ENCODE peak calls at places on chromosomes 13 and 19, in six cellular contexts. G is Peyer's patch, M is frontal cortex, B is islet precursor cell, H is stomach, N is substantia nigra. I is an unnamed sample.

GRCh38 chr19:13966684-13967128 is 14.4 kb downstream of the DCAF15 start:
- DNase-seq in N (no peak), M (no peak), H (no peak), B (no peak), G (no peak), I (no peak)

GRCh38 chr19:3186377-3186688 is 603 bp downstream of the NCLN start:
- DNase-seq in N (no peak), G (no peak), H (no peak), M (no peak), B (no peak), I (no peak)

GRCh38 chr13:105030851-105031250 is 1504.6 kb downstream of the EFNB2 start:
- DNase-seq in H (no peak), N (no peak), B (no peak), G (no peak), M (no peak), I (no peak)

GRCh38 chr13:113835461-113836274 is 28.2 kb downstream of the GAS6 start:
- DNase-seq in B (no peak), G (no peak), N (no peak), M (no peak), H (no peak), I (no peak)

GRCh38 chr19:33442706-33443105 is 69.2 kb downstream of the CEBPG start:
- DNase-seq in G (peak; percentile 29), N (no peak), B (no peak), M (no peak), H (no peak), I (no peak)

GRCh38 chr19:42154471-42155323 is 22.5 kb upstream of the POU2F2 start:
- DNase-seq in M (no peak), G (peak; percentile 57), N (no peak), B (no peak), H (no peak), I (no peak)

GRCh38 chr13:113974304-113975281 is 717 bp upstream of the C13orf46 start:
- DNase-seq in B (no peak), M (no peak), H (no peak), G (peak; percentile 38), N (no peak), I (no peak)

GRCh38 chr13:20528451-20528850 is 2.8 kb upstream of the CRYL1 start:
- DNase-seq in N (no peak), G (no peak), M (no peak), B (no peak), H (no peak), I (no peak)

GRCh38 chr13:113928701-113929627 is 44.9 kb downstream of the C13orf46 start:
- DNase-seq in G (peak; percentile 60), B (peak; percentile 51), M (peak; percentile 57), H (peak; percentile 87), N (no peak), I (peak; percentile 86)

GRCh38 chr13:112071902-112072530 is 5.1 kb downstream of the SOX1 start:
- DNase-seq in H (no peak), N (no peak), M (peak; percentile 24), B (no peak), G (no peak), I (no peak)

GRCh38 chr19:57802269-57802668 is 12.4 kb downstream of the ZNF552 start:
- DNase-seq in N (no peak), B (peak; percentile 43), G (no peak), M (no peak), H (no peak), I (no peak)

GRCh38 chr13:38538412-38538811 is 148.5 kb upstream of the FREM2 start:
- DNase-seq in N (no peak), G (no peak), M (no peak), H (no peak), B (no peak), I (no peak)

GRCh38 chr13:50955807-50956206 is 46.2 kb downstream of the RNASEH2B start:
- DNase-seq in B (no peak), M (no peak), H (no peak), G (no peak), N (no peak), I (no peak)